ENCODE peak calls at places on chromosomes 2 and 18, in seven cellular contexts. Y is GDM1; N is activated naive CD4-positive, alpha-beta T cell treated with Interleukin-2 at 50 U/mL for 16 hours; G is ELF-1; E is T-helper 17 cell; Q is GM12865; C is effector CD4-positive, alpha-beta T cell. V is an unnamed sample.

GRCh38 chr2:30936924-30937323 is 129.7 kb upstream of the CAPN13 start:
- DNase-seq in N (no peak), Q (no peak), G (peak), E (no peak), Y (no peak), C (no peak), V (no peak)

GRCh38 chr2:20421988-20422678 is 24.7 kb upstream of the RHOB start:
- DNase-seq in N (no peak), Q (no peak), G (no peak), C (no peak), E (no peak), Y (no peak), V (peak)

GRCh38 chr2:42072349-42073118 is 24.7 kb downstream of the PKDCC start:
- DNase-seq in Y (peak), N (no peak), C (no peak), Q (no peak), E (no peak), G (peak), V (no peak)

GRCh38 chr18:27763936-27764335 is 413.0 kb downstream of the CDH2 start:
- DNase-seq in C (no peak), N (no peak), E (no peak), G (no peak), Q (no peak), Y (no peak), V (no peak)

GRCh38 chr2:100818606-100819364 is 1.2 kb upstream of the NPAS2 start:
- DNase-seq in Y (no peak), E (no peak), C (no peak), G (peak), N (no peak), Q (no peak), V (peak)

GRCh38 chr2:118442949-118443348 is 354.7 kb downstream of the INSIG2 start:
- DNase-seq in N (no peak), G (no peak), E (no peak), Q (no peak), Y (no peak), C (no peak), V (no peak)

GRCh38 chr2:119259296-119259860 is 35.7 kb downstream of the STEAP3 start:
- DNase-seq in C (no peak), E (no peak), Q (no peak), G (peak), Y (no peak), N (no peak), V (no peak)

GRCh38 chr2:229815342-229815741 is 101.0 kb upstream of the DNER start:
- DNase-seq in C (no peak), Y (no peak), G (no peak), E (no peak), N (no peak), Q (no peak), V (no peak)

GRCh38 chr2:192437653-192438052 is 242.9 kb upstream of the TMEFF2 start:
- DNase-seq in Y (no peak), G (no peak), E (no peak), C (no peak), Q (no peak), N (no peak), V (no peak)

GRCh38 chr2:171813729-171814128 is 80.3 kb downstream of the SLC25A12 start:
- DNase-seq in N (no peak), G (no peak), E (no peak), C (no peak), Q (no peak), Y (no peak), V (no peak)

GRCh38 chr2:204842731-204843490 is 297.6 kb downstream of the PARD3B start:
- DNase-seq in E (no peak), Y (peak), C (no peak), N (peak), Q (no peak), G (no peak), V (peak)

GRCh38 chr18:7898181-7898580 is 331.1 kb downstream of the PTPRM start:
- DNase-seq in G (no peak), N (no peak), E (no peak), Q (no peak), Y (no peak), C (no peak), V (no peak)

V was measured in activated CD4-positive, alpha-beta memory T cell treated with anti-CD3 and anti-CD28 coated beads for 36 hours.